ENCODE peak calls at places on chromosomes 2 and 18, in eight cellular contexts. One of them, this sample, is unnamed.

GRCh38 chr18:32049393-32050161 is 31.0 kb downstream of the RNF125 start:
- DNase-seq in fibroblast of lung: no peak
- DNase-seq in OCI-LY7: peak; percentile 22
- DNase-seq in kidney: no peak
- DNase-seq in H9: no peak
- DNase-seq in heart right ventricle: peak; percentile 42
- DNase-seq in K562: no peak
- DNase-seq in suprapubic skin: no peak
- DNase-seq in this sample: no peak

GRCh38 chr18:8020133-8020846 is 453.2 kb downstream of the PTPRM start:
- DNase-seq in fibroblast of lung: no peak
- DNase-seq in OCI-LY7: no peak
- DNase-seq in kidney: no peak
- DNase-seq in H9: no peak
- DNase-seq in heart right ventricle: no peak
- DNase-seq in K562: no peak
- DNase-seq in suprapubic skin: no peak
- DNase-seq in this sample: no peak

GRCh38 chr2:21175895-21176646 is 52.3 kb downstream of the TDRD15 start:
- DNase-seq in fibroblast of lung: peak; percentile 3
- DNase-seq in OCI-LY7: peak; percentile 3
- DNase-seq in kidney: no peak
- DNase-seq in H9: no peak
- DNase-seq in heart right ventricle: no peak
- DNase-seq in K562: peak; percentile 8
- DNase-seq in suprapubic skin: no peak
- DNase-seq in this sample: no peak

GRCh38 chr2:214051585-214051984 is 359.3 kb upstream of the VWC2L start:
- DNase-seq in fibroblast of lung: no peak
- DNase-seq in OCI-LY7: no peak
- DNase-seq in kidney: no peak
- DNase-seq in H9: no peak
- DNase-seq in heart right ventricle: no peak
- DNase-seq in K562: no peak
- DNase-seq in suprapubic skin: no peak
- DNase-seq in this sample: no peak

GRCh38 chr2:9836074-9836473 is 7.2 kb upstream of the TAF1B start:
- DNase-seq in fibroblast of lung: no peak
- DNase-seq in OCI-LY7: no peak
- DNase-seq in kidney: no peak
- DNase-seq in H9: no peak
- DNase-seq in heart right ventricle: no peak
- DNase-seq in K562: no peak
- DNase-seq in suprapubic skin: no peak
- DNase-seq in this sample: no peak

GRCh38 chr2:7448578-7449264 is 531.5 kb downstream of the RNF144A start:
- DNase-seq in fibroblast of lung: no peak
- DNase-seq in OCI-LY7: no peak
- DNase-seq in kidney: no peak
- DNase-seq in H9: no peak
- DNase-seq in heart right ventricle: no peak
- DNase-seq in K562: no peak
- DNase-seq in suprapubic skin: no peak
- DNase-seq in this sample: no peak

GRCh38 chr2:238974061-238974460 is 126.2 kb downstream of the TWIST2 start:
- DNase-seq in fibroblast of lung: peak; percentile 84
- DNase-seq in OCI-LY7: no peak
- DNase-seq in kidney: no peak
- DNase-seq in H9: no peak
- DNase-seq in heart right ventricle: no peak
- DNase-seq in K562: no peak
- DNase-seq in suprapubic skin: no peak
- DNase-seq in this sample: no peak

GRCh38 chr18:38413202-38413601 is 847.6 kb upstream of the CELF4 start:
- DNase-seq in fibroblast of lung: no peak
- DNase-seq in OCI-LY7: no peak
- DNase-seq in kidney: no peak
- DNase-seq in H9: no peak
- DNase-seq in heart right ventricle: no peak
- DNase-seq in K562: no peak
- DNase-seq in suprapubic skin: no peak
- DNase-seq in this sample: no peak

GRCh38 chr2:112674229-112674628 is 28.5 kb downstream of the SLC20A1 start:
- DNase-seq in fibroblast of lung: peak; percentile 39
- DNase-seq in OCI-LY7: no peak
- DNase-seq in kidney: peak; percentile 85
- DNase-seq in H9: no peak
- DNase-seq in heart right ventricle: peak; percentile 70
- DNase-seq in K562: no peak
- DNase-seq in suprapubic skin: no peak
- DNase-seq in this sample: no peak

GRCh38 chr2:176138526-176139169 is 9.1 kb downstream of the HOXD8 start:
- DNase-seq in fibroblast of lung: no peak
- DNase-seq in OCI-LY7: no peak
- DNase-seq in kidney: peak; percentile 64
- DNase-seq in H9: peak; percentile 29
- DNase-seq in heart right ventricle: no peak
- DNase-seq in K562: no peak
- DNase-seq in suprapubic skin: peak; percentile 61
- DNase-seq in this sample: no peak

GRCh38 chr2:112166801-112167499 is 28.8 kb downstream of the FBLN7 start:
- DNase-seq in fibroblast of lung: no peak
- DNase-seq in OCI-LY7: no peak
- DNase-seq in kidney: peak; percentile 31
- DNase-seq in H9: no peak
- DNase-seq in heart right ventricle: no peak
- DNase-seq in K562: no peak
- DNase-seq in suprapubic skin: no peak
- DNase-seq in this sample: peak; percentile 26

GRCh38 chr2:28970464-28971160 is 10.5 kb upstream of the TOGARAM2 start:
- DNase-seq in fibroblast of lung: no peak
- DNase-seq in OCI-LY7: no peak
- DNase-seq in kidney: no peak
- DNase-seq in H9: no peak
- DNase-seq in heart right ventricle: no peak
- DNase-seq in K562: no peak
- DNase-seq in suprapubic skin: peak; percentile 57
- DNase-seq in this sample: peak; percentile 53

GRCh38 chr2:27290571-27290970 is 8.3 kb downstream of the TRIM54 start:
- DNase-seq in fibroblast of lung: no peak
- DNase-seq in OCI-LY7: peak; percentile 78
- DNase-seq in kidney: no peak
- DNase-seq in H9: no peak
- DNase-seq in heart right ventricle: no peak
- DNase-seq in K562: no peak
- DNase-seq in suprapubic skin: no peak
- DNase-seq in this sample: no peak

GRCh38 chr2:27294928-27295327 is 12.7 kb downstream of the TRIM54 start:
- DNase-seq in fibroblast of lung: no peak
- DNase-seq in OCI-LY7: no peak
- DNase-seq in kidney: no peak
- DNase-seq in H9: no peak
- DNase-seq in heart right ventricle: no peak
- DNase-seq in K562: no peak
- DNase-seq in suprapubic skin: no peak
- DNase-seq in this sample: no peak

GRCh38 chr2:27288610-27289009 is 6.4 kb downstream of the TRIM54 start:
- DNase-seq in fibroblast of lung: no peak
- DNase-seq in OCI-LY7: no peak
- DNase-seq in kidney: no peak
- DNase-seq in H9: no peak
- DNase-seq in heart right ventricle: no peak
- DNase-seq in K562: no peak
- DNase-seq in suprapubic skin: no peak
- DNase-seq in this sample: no peak

GRCh38 chr2:27296466-27296865 is 11.8 kb downstream of the UCN start:
- DNase-seq in fibroblast of lung: peak; percentile 26
- DNase-seq in OCI-LY7: no peak
- DNase-seq in kidney: peak; percentile 4
- DNase-seq in H9: no peak
- DNase-seq in heart right ventricle: no peak
- DNase-seq in K562: no peak
- DNase-seq in suprapubic skin: no peak
- DNase-seq in this sample: no peak

GRCh38 chr2:27291865-27292264 is 9.6 kb downstream of the TRIM54 start:
- DNase-seq in fibroblast of lung: no peak
- DNase-seq in OCI-LY7: peak; percentile 85
- DNase-seq in kidney: no peak
- DNase-seq in H9: peak; percentile 68
- DNase-seq in heart right ventricle: no peak
- DNase-seq in K562: no peak
- DNase-seq in suprapubic skin: no peak
- DNase-seq in this sample: no peak
- TF ChIP-seq CTCF in fibroblast of lung: peak; percentile 1
- TF ChIP-seq CTCF in OCI-LY7: peak; percentile 90
- TF ChIP-seq CTCF in kidney: no peak
- TF ChIP-seq CTCF in H9: peak; percentile 68
- TF ChIP-seq CTCF in heart right ventricle: peak; percentile 20
- TF ChIP-seq CTCF in K562: peak; percentile 64
- TF ChIP-seq CTCF in suprapubic skin: no peak
- TF ChIP-seq CTCF in this sample: no peak

GRCh38 chr2:110099471-110100225 is 16.0 kb downstream of the MALL start:
- DNase-seq in fibroblast of lung: no peak
- DNase-seq in OCI-LY7: no peak
- DNase-seq in kidney: no peak
- DNase-seq in H9: peak; percentile 19
- DNase-seq in heart right ventricle: no peak
- DNase-seq in K562: no peak
- DNase-seq in suprapubic skin: no peak
- DNase-seq in this sample: peak; percentile 52

GRCh38 chr2:110097506-110098220 is 18.0 kb downstream of the MALL start:
- DNase-seq in fibroblast of lung: no peak
- DNase-seq in OCI-LY7: no peak
- DNase-seq in kidney: no peak
- DNase-seq in H9: peak; percentile 13
- DNase-seq in heart right ventricle: no peak
- DNase-seq in K562: no peak
- DNase-seq in suprapubic skin: no peak
- DNase-seq in this sample: peak; percentile 52

GRCh38 chr2:110101280-110101844 is 14.3 kb downstream of the MALL start:
- DNase-seq in fibroblast of lung: peak; percentile 100
- DNase-seq in OCI-LY7: no peak
- DNase-seq in kidney: peak; percentile 99
- DNase-seq in H9: peak; percentile 57
- DNase-seq in heart right ventricle: peak; percentile 96
- DNase-seq in K562: no peak
- DNase-seq in suprapubic skin: peak; percentile 95
- DNase-seq in this sample: peak; percentile 96

GRCh38 chr2:110095994-110096633 is 19.5 kb downstream of the MALL start:
- DNase-seq in fibroblast of lung: no peak
- DNase-seq in OCI-LY7: no peak
- DNase-seq in kidney: peak; percentile 48
- DNase-seq in H9: peak; percentile 8
- DNase-seq in heart right ventricle: no peak
- DNase-seq in K562: no peak
- DNase-seq in suprapubic skin: no peak
- DNase-seq in this sample: peak; percentile 68

GRCh38 chr2:110099036-110099420 is 16.6 kb downstream of the MALL start:
- DNase-seq in fibroblast of lung: no peak
- DNase-seq in OCI-LY7: no peak
- DNase-seq in kidney: no peak
- DNase-seq in H9: peak; percentile 15
- DNase-seq in heart right ventricle: peak; percentile 16
- DNase-seq in K562: no peak
- DNase-seq in suprapubic skin: no peak
- DNase-seq in this sample: peak; percentile 52
- H3K27ac ChIP-seq in fibroblast of lung: no peak overlapping the region
- H3K27ac ChIP-seq in OCI-LY7: no peak overlapping the region
- H3K27ac ChIP-seq in kidney: no peak overlapping the region
- H3K27ac ChIP-seq in H9: no peak overlapping the region
- H3K27ac ChIP-seq in heart right ventricle: peak overlapping the region; percentile 95
- H3K27ac ChIP-seq in K562: no peak overlapping the region
- H3K27ac ChIP-seq in suprapubic skin: no peak overlapping the region
- H3K27ac ChIP-seq in this sample: peak overlapping the region; percentile 91

GRCh38 chr2:43144265-43144664 is 82.1 kb downstream of the ZFP36L2 start:
- DNase-seq in fibroblast of lung: peak; percentile 72
- DNase-seq in OCI-LY7: no peak
- DNase-seq in kidney: no peak
- DNase-seq in H9: no peak
- DNase-seq in heart right ventricle: no peak
- DNase-seq in K562: no peak
- DNase-seq in suprapubic skin: no peak
- DNase-seq in this sample: no peak

GRCh38 chr2:43139996-43140621 is 86.3 kb downstream of the ZFP36L2 start:
- DNase-seq in fibroblast of lung: peak; percentile 51
- DNase-seq in OCI-LY7: no peak
- DNase-seq in kidney: peak; percentile 93
- DNase-seq in H9: no peak
- DNase-seq in heart right ventricle: peak; percentile 65
- DNase-seq in K562: no peak
- DNase-seq in suprapubic skin: no peak
- DNase-seq in this sample: no peak

GRCh38 chr2:43146083-43146482 is 80.3 kb downstream of the ZFP36L2 start:
- DNase-seq in fibroblast of lung: no peak
- DNase-seq in OCI-LY7: no peak
- DNase-seq in kidney: no peak
- DNase-seq in H9: no peak
- DNase-seq in heart right ventricle: no peak
- DNase-seq in K562: no peak
- DNase-seq in suprapubic skin: no peak
- DNase-seq in this sample: no peak

GRCh38 chr2:43143756-43144155 is 82.7 kb downstream of the ZFP36L2 start:
- DNase-seq in fibroblast of lung: no peak
- DNase-seq in OCI-LY7: no peak
- DNase-seq in kidney: no peak
- DNase-seq in H9: no peak
- DNase-seq in heart right ventricle: no peak
- DNase-seq in K562: no peak
- DNase-seq in suprapubic skin: no peak
- DNase-seq in this sample: no peak

DNA sequence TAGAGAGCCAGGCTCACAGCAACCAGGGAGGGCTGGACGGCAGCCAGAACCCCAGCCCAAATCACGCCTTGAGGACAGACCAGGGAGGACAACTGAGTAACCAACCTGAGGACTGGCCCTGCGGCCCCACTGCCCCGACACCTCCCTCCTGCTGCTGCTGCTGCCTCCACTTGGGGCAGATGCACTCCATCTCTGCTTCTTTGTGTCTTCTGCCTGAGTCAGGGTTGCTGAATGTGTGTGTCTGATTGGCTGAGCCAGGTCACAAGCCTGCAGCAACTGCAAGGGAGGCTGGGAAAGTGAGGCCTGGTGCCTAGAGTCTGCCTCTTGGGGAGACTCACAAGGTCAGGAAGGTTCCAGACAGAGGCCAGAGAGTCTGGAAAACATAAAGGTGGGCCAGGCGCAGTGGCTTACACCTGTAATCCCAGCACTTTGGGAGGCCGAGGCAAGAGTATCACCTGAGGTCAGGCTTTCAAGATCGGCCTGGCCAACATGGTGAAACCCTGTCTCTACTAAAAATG is 83.4 kb downstream of the ZFP36L2 start:
- DNase-seq in fibroblast of lung: no peak
- DNase-seq in OCI-LY7: peak; percentile 57
- DNase-seq in kidney: peak; percentile 63
- DNase-seq in H9: no peak
- DNase-seq in heart right ventricle: no peak
- DNase-seq in K562: peak; percentile 53
- DNase-seq in suprapubic skin: no peak
- DNase-seq in this sample: no peak
- TF ChIP-seq CTCF in fibroblast of lung: no peak
- TF ChIP-seq CTCF in OCI-LY7: peak; percentile 38
- TF ChIP-seq CTCF in kidney: no peak
- TF ChIP-seq CTCF in H9: peak; percentile 26
- TF ChIP-seq CTCF in heart right ventricle: no peak
- TF ChIP-seq CTCF in K562: peak; percentile 55
- TF ChIP-seq CTCF in suprapubic skin: no peak
- TF ChIP-seq CTCF in this sample: no peak

GRCh38 chr2:37418956-37419355 is 74.5 kb downstream of the QPCT start:
- DNase-seq in fibroblast of lung: no peak
- DNase-seq in OCI-LY7: no peak
- DNase-seq in kidney: no peak
- DNase-seq in H9: no peak
- DNase-seq in heart right ventricle: no peak
- DNase-seq in K562: no peak
- DNase-seq in suprapubic skin: no peak
- DNase-seq in this sample: no peak
- H3K27ac ChIP-seq in fibroblast of lung: no peak overlapping the region
- H3K27ac ChIP-seq in OCI-LY7: no peak overlapping the region
- H3K27ac ChIP-seq in kidney: no peak overlapping the region
- H3K27ac ChIP-seq in H9: no peak overlapping the region
- H3K27ac ChIP-seq in heart right ventricle: no peak overlapping the region
- H3K27ac ChIP-seq in K562: no peak overlapping the region
- H3K27ac ChIP-seq in suprapubic skin: no peak overlapping the region
- H3K27ac ChIP-seq in this sample: no peak overlapping the region

This sample was measured in coronary artery.